ENCODE peak calls at places on chromosome 9, in seven cellular contexts. B is ovary, V is breast epithelium, H is body of pancreas, R is right lobe of liver, E is A549, D is heart left ventricle. L is an unnamed sample.

GRCh38 chr9:80792721-80793120 is 896.6 kb downstream of the TLE1 start:
- DNase-seq in B (no peak), V (no peak), H (no peak), R (no peak), E (no peak), D (no peak), L (no peak)

GRCh38 chr9:126860077-126860756 is at the start of gene ZBTB34:
- DNase-seq in B (peak), V (no peak), H (peak), R (peak), E (peak), D (peak), L (peak)

GRCh38 chr9:35910613-35911488 is 1.6 kb downstream of the SPAAR start:
- DNase-seq in B (no peak), V (no peak), H (peak), R (peak), E (peak), D (peak), L (peak)

GRCh38 chr9:35827486-35827885 is 1.0 kb downstream of the FAM221B start:
- DNase-seq in B (no peak), V (no peak), H (no peak), R (no peak), E (no peak), D (no peak), L (no peak)

GRCh38 chr9:124015091-124015660 is 3.6 kb downstream of the LHX2 start:
- DNase-seq in B (no peak), V (no peak), H (no peak), R (no peak), E (no peak), D (no peak), L (no peak)

GRCh38 chr9:95044731-95045508 is 272.6 kb downstream of the FANCC start:
- DNase-seq in B (no peak), V (no peak), H (peak), R (no peak), E (peak), D (no peak), L (peak)

GRCh38 chr9:100427366-100428263 is 672 bp downstream of the MSANTD3 start:
- DNase-seq in B (peak), V (no peak), H (peak), R (peak), E (peak), D (peak), L (peak)

GRCh38 chr9:136626066-136626725 is 36.5 kb upstream of the EGFL7 start:
- DNase-seq in B (no peak), V (no peak), H (peak), R (peak), E (no peak), D (peak), L (peak)

GRCh38 chr9:26216702-26217101 is 538.5 kb upstream of the TUSC1 start:
- DNase-seq in B (no peak), V (no peak), H (no peak), R (no peak), E (no peak), D (no peak), L (no peak)

GRCh38 chr9:80698725-80699124 is 990.6 kb downstream of the TLE1 start:
- DNase-seq in B (no peak), V (no peak), H (no peak), R (no peak), E (no peak), D (no peak), L (no peak)

GRCh38 chr9:5110867-5111681 is 74.4 kb downstream of the INSL6 start:
- DNase-seq in B (peak), V (no peak), H (no peak), R (no peak), E (no peak), D (no peak), L (peak)

GRCh38 chr9:119441832-119442231 is 72.6 kb upstream of the BRINP1 start:
- DNase-seq in B (no peak), V (no peak), H (no peak), R (no peak), E (no peak), D (no peak), L (no peak)

GRCh38 chr9:125600194-125600593 is 106.8 kb downstream of the MAPKAP1 start:
- DNase-seq in B (no peak), V (no peak), H (peak), R (peak), E (no peak), D (no peak), L (no peak)

GRCh38 chr9:129544766-129545165 is 76.1 kb downstream of the C9orf50 start:
- DNase-seq in B (no peak), V (no peak), H (no peak), R (no peak), E (no peak), D (no peak), L (no peak)

GRCh38 chr9:14080940-14081621 is 232.9 kb downstream of the NFIB start:
- DNase-seq in B (no peak), V (peak), H (no peak), R (no peak), E (no peak), D (no peak), L (no peak)

GRCh38 chr9:98410185-98410697 is 154.8 kb upstream of the TBC1D2 start:
- DNase-seq in B (no peak), V (no peak), H (peak), R (no peak), E (no peak), D (peak), L (no peak)
- TF ChIP-seq CTCF in B (no peak), V (no peak), H (no peak), R (no peak), E (no peak), D (no peak), L (no peak)

GRCh38 chr9:98121096-98121495 is 2.1 kb upstream of the TRIM14 start:
- DNase-seq in B (no peak), V (peak), H (no peak), R (no peak), E (no peak), D (no peak), L (no peak)

GRCh38 chr9:98117984-98118639 is 910 bp downstream of the TRIM14 start:
- DNase-seq in B (no peak), V (no peak), H (peak), R (peak), E (peak), D (no peak), L (peak)

GRCh38 chr9:98120476-98120875 is 1.5 kb upstream of the TRIM14 start:
- DNase-seq in B (no peak), V (no peak), H (no peak), R (no peak), E (no peak), D (no peak), L (no peak)

GRCh38 chr9:98124637-98125426 is 5.8 kb upstream of the TRIM14 start:
- DNase-seq in B (no peak), V (no peak), H (no peak), R (no peak), E (no peak), D (no peak), L (no peak)

DNA sequence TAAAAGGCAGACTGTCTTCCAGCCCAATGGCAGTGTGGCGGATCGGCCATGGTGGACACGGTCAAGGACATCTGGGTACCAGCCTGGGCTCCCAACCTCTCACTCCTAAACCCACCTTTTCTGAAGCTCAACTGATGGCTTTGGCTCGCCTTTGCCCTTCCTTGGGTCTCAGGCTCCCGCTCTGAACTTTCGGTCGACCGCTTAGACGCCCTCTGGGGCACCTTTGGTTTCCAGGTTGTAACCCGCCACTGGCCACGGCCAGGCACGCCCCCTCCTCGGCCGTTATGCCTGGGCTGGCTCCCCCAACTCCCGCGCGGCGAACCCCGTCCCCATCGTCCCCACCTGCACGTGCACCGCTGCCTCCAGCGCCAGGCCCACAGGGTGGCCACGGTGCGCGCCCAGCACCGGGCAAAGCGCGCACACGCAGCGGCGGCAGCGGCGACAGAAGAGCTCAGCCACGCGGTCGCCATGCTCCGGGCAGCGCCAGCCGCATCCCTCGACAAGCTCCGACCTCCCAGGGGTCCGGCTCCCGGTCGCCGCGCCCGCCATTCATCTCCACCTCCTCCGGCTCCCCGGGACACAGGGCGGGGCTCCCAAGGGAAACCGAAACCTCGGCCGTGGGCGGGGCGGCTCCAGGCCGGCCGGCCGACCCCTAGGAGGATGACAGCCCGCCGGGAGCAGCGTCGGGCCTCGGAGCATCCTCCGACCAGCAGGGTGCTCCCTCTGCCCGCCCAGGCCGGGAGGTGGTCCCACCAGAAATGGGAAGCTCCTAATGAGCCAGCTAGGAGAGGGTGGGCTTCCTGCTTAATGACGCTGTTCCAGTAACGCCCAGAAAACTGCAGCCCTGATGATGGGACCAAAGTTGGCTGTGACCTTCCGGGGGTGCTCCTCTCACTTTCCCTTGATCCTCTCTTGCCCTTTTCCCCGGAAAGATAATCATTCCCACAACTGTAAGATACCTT is at the start of gene TRIM14:
- DNase-seq in B (peak), V (peak), H (peak), R (peak), E (peak), D (peak), L (peak)
- TF ChIP-seq POLR2A in B (no peak), V (no peak), H (no peak), R (peak), E (peak), D (no peak), L (peak)

GRCh38 chr9:87786876-87787275 is 61.0 kb downstream of the CTSL start:
- DNase-seq in B (no peak), V (no peak), H (no peak), R (no peak), E (no peak), D (no peak), L (no peak)
- TF ChIP-seq CTCF in B (no peak), V (no peak), H (no peak), R (no peak), E (no peak), D (no peak), L (no peak)

DNA sequence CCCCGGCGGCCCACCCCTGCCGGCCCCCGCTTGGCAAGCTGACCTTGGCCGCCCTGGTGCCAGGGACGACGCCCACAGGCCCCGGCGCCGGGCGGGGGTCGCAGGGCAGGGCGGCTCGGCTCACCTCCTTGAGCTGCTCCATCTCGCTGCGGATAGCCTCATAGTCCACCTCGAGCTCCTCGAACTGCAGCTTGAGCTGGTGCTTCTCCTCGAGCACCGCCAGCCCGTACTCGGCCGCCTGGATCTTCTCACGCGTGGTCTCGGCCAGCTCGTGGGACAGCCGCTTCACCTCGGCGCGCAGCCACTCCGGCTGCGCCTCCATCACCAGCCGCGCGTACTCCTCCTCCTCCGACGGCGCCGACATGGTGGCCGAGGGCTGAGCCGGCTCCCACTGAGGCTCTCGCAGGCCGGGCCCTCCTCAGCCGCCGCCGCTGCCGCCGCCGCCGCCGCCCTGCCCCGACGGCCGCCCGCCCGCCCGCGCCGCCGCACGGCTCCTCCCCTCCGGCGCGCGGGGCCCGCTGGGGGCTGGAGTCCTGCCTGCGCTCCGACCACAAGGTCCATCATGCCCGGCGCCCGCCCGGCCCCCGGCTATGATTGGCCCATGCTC is at the start of gene BICD2:
- DNase-seq in B (no peak), V (no peak), H (no peak), R (peak), E (no peak), D (no peak), L (peak)
- TF ChIP-seq POLR2A in B (peak), V (no peak), H (no peak), R (no peak), E (peak), D (no peak), L (no peak)

GRCh38 chr9:98807811-98808195 is 333 bp downstream of the GALNT12 start:
- DNase-seq in B (no peak), V (no peak), H (no peak), R (no peak), E (no peak), D (no peak), L (no peak)
- TF ChIP-seq CTCF in B (no peak), V (no peak), H (no peak), R (no peak), E (no peak), D (no peak), L (no peak)

GRCh38 chr9:27572566-27572917 is 739 bp downstream of the C9orf72 start:
- DNase-seq in B (no peak), V (peak), H (peak), R (peak), E (no peak), D (no peak), L (peak)
- TF ChIP-seq POLR2A in B (no peak), V (peak), H (no peak), R (no peak), E (no peak), D (no peak), L (peak)

DNA sequence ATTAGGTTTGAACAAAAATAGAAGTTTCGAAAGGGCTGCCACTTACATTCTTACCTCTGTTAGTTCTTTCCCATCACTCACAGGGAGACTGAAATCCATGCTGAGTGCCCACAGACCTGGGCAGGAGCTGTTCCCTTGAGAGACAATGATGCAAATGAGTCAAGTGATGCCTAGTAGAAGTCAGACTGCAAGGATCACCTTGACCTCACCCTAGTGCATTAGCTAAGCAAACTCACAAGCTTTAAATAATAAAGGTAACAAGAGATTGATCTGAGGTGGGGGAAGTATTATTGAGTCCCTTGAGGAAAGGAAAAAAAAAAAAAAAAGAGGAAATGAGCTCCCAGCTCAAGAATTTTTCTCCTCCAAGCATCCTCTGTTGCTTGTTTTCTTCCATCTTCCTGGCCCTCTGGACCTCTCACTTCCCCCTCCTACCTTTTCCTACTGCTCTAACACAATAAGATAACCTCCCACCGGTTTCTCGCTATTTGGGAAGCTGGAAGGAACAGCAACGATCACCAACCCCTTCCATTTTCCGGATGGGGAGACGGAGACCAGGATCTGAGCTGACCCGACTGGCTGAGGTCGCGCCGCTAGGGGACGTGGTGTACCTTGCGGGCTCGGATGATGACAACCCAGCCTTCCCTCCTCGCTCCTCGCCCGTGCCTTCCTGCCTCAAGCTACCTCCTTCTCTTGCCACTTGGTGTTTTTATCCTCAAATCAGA is 2.0 kb downstream of the LPAR1 start:
- DNase-seq in B (peak), V (peak), H (peak), R (no peak), E (no peak), D (peak), L (peak)
- TF ChIP-seq CTCF in B (peak), V (peak), H (peak), R (peak), E (peak), D (peak), L (peak)

DNA sequence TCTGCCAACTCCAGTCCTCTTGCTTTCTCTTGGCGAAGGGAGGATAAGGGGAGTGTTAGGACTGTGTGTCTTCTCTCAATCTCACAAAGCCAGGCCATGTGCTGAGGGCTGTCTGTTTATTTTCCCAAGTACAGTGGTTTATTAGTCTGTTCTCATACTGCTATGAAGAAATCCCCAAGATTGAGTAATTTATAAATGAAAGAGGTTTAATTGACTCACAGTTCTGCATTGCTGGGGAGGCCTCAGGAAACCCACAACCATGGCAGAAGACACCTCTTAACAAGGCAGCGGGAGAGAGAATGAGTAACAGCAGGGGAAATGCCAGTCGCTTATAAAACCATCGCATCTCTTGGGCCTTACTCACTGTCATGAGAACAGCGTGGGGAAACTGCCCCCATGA is 36.2 kb upstream of the CKS2 start:
- DNase-seq in B (no peak), V (no peak), H (no peak), R (no peak), E (no peak), D (no peak), L (no peak)
- TF ChIP-seq POLR2A in B (no peak), V (no peak), H (no peak), R (no peak), E (no peak), D (no peak), L (no peak)

GRCh38 chr9:120914953-120915352 is 11.6 kb downstream of the TRAF1 start:
- DNase-seq in B (no peak), V (no peak), H (no peak), R (no peak), E (no peak), D (no peak), L (no peak)

GRCh38 chr9:120917989-120918630 is 8.5 kb downstream of the TRAF1 start:
- DNase-seq in B (no peak), V (no peak), H (no peak), R (no peak), E (no peak), D (no peak), L (no peak)

GRCh38 chr9:120917285-120917684 is 9.3 kb downstream of the TRAF1 start:
- DNase-seq in B (no peak), V (no peak), H (no peak), R (no peak), E (no peak), D (no peak), L (no peak)

GRCh38 chr9:120915854-120916495 is 10.6 kb downstream of the TRAF1 start:
- DNase-seq in B (no peak), V (no peak), H (no peak), R (no peak), E (no peak), D (no peak), L (no peak)

GRCh38 chr9:120916573-120916972 is 10.0 kb downstream of the TRAF1 start:
- DNase-seq in B (peak), V (peak), H (peak), R (peak), E (no peak), D (no peak), L (no peak)
- TF ChIP-seq CTCF in B (peak), V (no peak), H (peak), R (peak), E (no peak), D (no peak), L (no peak)